ENCODE peak calls at places on chromosomes 3 and 15, in five cellular contexts. G is stomach, W is SK-N-SH, I is psoas muscle, D is spleen. F is an unnamed sample.
A peak's percentile ranks its signal among the peaks of the same experiment; 100 is the strongest.

GRCh38 chr15:75367913-75368688 is at the start of gene MAN2C1:
- DNase-seq in I (peak; percentile 94), G (peak; percentile 98), W (peak; percentile 96), D (peak; percentile 99), F (peak; percentile 99)

GRCh38 chr3:40079203-40079844 is 230.2 kb upstream of the EIF1B start:
- DNase-seq in D (no peak), W (no peak), I (no peak), G (no peak), F (no peak)

GRCh38 chr15:49415638-49416037 is 7.4 kb upstream of the FGF7 start:
- DNase-seq in G (no peak), I (no peak), W (no peak), D (no peak), F (no peak)

GRCh38 chr15:51139091-51139490 is 44.4 kb upstream of the TNFAIP8L3 start:
- DNase-seq in I (no peak), W (no peak), G (no peak), D (no peak), F (no peak)

GRCh38 chr3:25783661-25784512 is 644 bp upstream of the NGLY1 start:
- DNase-seq in W (no peak), G (peak; percentile 57), I (no peak), D (peak; percentile 95), F (no peak)

GRCh38 chr3:140715035-140715434 is 37.2 kb downstream of the TRIM42 start:
- DNase-seq in I (no peak), G (no peak), W (no peak), D (no peak), F (peak; percentile 36)

GRCh38 chr15:92797168-92798052 is 102.7 kb upstream of the CHD2 start:
- DNase-seq in W (peak; percentile 62), G (no peak), I (no peak), D (no peak), F (no peak)

GRCh38 chr3:160343132-160343531 is 55.9 kb downstream of the IFT80 start:
- DNase-seq in I (no peak), G (no peak), W (peak; percentile 5), D (no peak), F (no peak)

GRCh38 chr3:157700405-157700804 is 197.2 kb upstream of the VEPH1 start:
- DNase-seq in I (no peak), G (no peak), D (no peak), W (no peak), F (no peak)

GRCh38 chr15:31341501-31342195 is 15.0 kb downstream of the KLF13 start:
- DNase-seq in W (no peak), G (no peak), I (no peak), D (peak; percentile 39), F (no peak)

GRCh38 chr3:120567370-120568197 is 28.6 kb upstream of the NDUFB4 start:
- DNase-seq in D (no peak), G (no peak), W (peak; percentile 63), I (no peak), F (no peak)

GRCh38 chr3:14773281-14773680 is 45.5 kb upstream of the FGD5 start:
- DNase-seq in D (no peak), G (no peak), W (no peak), I (no peak), F (no peak)

GRCh38 chr15:88894348-88894818 is 961 bp downstream of the HAPLN3 start:
- DNase-seq in I (peak; percentile 64), G (peak; percentile 76), W (peak; percentile 80), D (peak; percentile 91), F (peak; percentile 79)

GRCh38 chr3:31504230-31504629 is 28.5 kb upstream of the STT3B start:
- DNase-seq in I (no peak), D (no peak), W (no peak), G (no peak), F (no peak)

DNA sequence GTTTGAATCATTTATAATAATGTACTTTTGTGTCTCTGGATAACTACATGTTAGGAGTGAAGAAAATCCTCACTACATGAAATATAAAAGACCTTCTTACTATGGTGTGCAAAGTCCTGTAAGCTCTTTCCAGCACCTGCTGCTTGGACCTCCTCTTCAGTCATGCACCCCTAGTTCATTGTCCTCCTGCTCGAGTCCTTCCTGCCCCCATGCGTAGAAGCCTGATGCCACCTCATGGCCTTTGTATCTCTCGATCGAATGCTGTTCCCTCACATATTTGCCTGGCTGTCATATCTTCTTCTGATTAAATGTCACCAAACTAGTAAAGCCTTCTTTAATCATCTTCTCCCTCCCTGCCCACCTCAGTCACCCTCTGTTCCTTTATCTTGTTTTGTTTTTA is 49.9 kb upstream of the SUCLG2 start:
- DNase-seq in D (no peak), W (no peak), G (no peak), I (no peak), F (no peak)
- TF ChIP-seq CTCF in D (no peak), W (no peak), G (no peak), I (no peak), F (no peak)

GRCh38 chr3:42491876-42492507 is 10.5 kb upstream of the VIPR1 start:
- DNase-seq in D (no peak), I (no peak), W (no peak), G (peak; percentile 33), F (no peak)

GRCh38 chr3:42493126-42493797 is 9.2 kb upstream of the VIPR1 start:
- DNase-seq in G (peak; percentile 9), D (no peak), I (no peak), W (no peak), F (no peak)

GRCh38 chr3:42493798-42494151 is 8.7 kb upstream of the VIPR1 start:
- DNase-seq in W (no peak), D (no peak), I (no peak), G (peak; percentile 23), F (no peak)

GRCh38 chr3:42490243-42490642 is 12.2 kb upstream of the VIPR1 start:
- DNase-seq in D (no peak), G (peak; percentile 97), W (no peak), I (no peak), F (no peak)

DNA sequence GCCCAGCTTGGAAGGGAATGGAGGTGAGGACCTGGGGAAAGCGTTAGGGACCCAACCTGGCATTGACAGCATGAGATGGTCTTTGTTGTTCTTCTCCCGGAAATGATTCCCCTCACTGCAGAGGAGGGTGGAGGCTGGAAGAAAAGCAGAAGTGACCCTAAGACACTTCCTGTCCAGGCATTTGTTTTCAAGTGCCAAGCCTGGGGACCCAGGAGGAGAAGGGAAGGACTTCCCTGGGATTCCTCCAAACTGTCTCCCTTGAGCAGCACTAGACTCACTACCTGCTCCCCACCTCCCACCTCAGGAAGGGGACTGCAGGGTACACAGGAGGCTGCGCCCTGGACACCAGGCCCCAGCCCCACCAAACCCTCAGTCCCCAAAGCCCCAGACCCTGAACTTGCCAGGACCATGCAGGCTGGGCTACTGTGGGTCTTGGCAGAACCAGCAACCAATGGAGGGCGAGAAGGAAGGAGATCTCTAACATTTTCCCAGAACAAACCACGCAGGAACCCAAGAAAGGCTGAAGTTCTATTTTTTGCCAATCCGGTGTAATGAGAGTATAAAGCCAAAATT is 9.8 kb upstream of the VIPR1 start:
- DNase-seq in G (no peak), I (no peak), W (no peak), D (no peak), F (no peak)
- H3K4me1 ChIP-seq in G (peaks cover 49% of the 10 kb centered on the region), I (peaks cover 4% of the 10 kb centered on the region), W (peaks cover 5% of the 10 kb centered on the region), D (peaks cover 15% of the 10 kb centered on the region), F (peaks cover 12% of the 10 kb centered on the region)

GRCh38 chr3:101163554-101163953 is 156.8 kb downstream of the IMPG2 start:
- DNase-seq in D (no peak), I (no peak), G (no peak), W (no peak), F (no peak)
- H3K9me3 ChIP-seq in D (no peaks in the 10 kb centered on the region), I (no peaks in the 10 kb centered on the region), G (no peaks in the 10 kb centered on the region), W (no peaks in the 10 kb centered on the region), F (no peaks in the 10 kb centered on the region)

GRCh38 chr3:10287936-10288574 is 4.7 kb downstream of the GHRL start:
- DNase-seq in D (no peak), I (no peak), W (no peak), G (no peak), F (no peak)

GRCh38 chr3:10285307-10285706 is 7.4 kb downstream of the GHRL start:
- DNase-seq in G (no peak), D (no peak), I (no peak), W (no peak), F (no peak)

GRCh38 chr3:10285742-10286524 is 6.8 kb downstream of the GHRL start:
- DNase-seq in W (no peak), G (no peak), I (no peak), D (no peak), F (no peak)

GRCh38 chr3:10288575-10288960 is 4.2 kb downstream of the GHRL start:
- DNase-seq in D (no peak), W (no peak), G (no peak), I (no peak), F (no peak)

GRCh38 chr3:10286596-10287295 is 6.0 kb downstream of the GHRL start:
- DNase-seq in I (no peak), W (peak; percentile 76), G (no peak), D (no peak), F (no peak)
- TF ChIP-seq CTCF in I (no peak), W (peak; percentile 77), G (peak; percentile 13), D (peak; percentile 61), F (no peak)

GRCh38 chr3:188052229-188052965 is 101.6 kb upstream of the LPP start:
- DNase-seq in I (peak; percentile 78), G (peak; percentile 43), D (no peak), W (no peak), F (peak; percentile 62)

GRCh38 chr3:188052966-188053340 is 101.0 kb upstream of the LPP start:
- DNase-seq in G (no peak), D (no peak), W (no peak), I (no peak), F (no peak)

GRCh38 chr3:188055388-188055787 is 98.6 kb upstream of the LPP start:
- DNase-seq in D (no peak), G (no peak), I (no peak), W (no peak), F (no peak)

GRCh38 chr3:188051801-188052228 is 102.1 kb upstream of the LPP start:
- DNase-seq in I (peak; percentile 58), W (no peak), G (no peak), D (no peak), F (peak; percentile 51)

DNA sequence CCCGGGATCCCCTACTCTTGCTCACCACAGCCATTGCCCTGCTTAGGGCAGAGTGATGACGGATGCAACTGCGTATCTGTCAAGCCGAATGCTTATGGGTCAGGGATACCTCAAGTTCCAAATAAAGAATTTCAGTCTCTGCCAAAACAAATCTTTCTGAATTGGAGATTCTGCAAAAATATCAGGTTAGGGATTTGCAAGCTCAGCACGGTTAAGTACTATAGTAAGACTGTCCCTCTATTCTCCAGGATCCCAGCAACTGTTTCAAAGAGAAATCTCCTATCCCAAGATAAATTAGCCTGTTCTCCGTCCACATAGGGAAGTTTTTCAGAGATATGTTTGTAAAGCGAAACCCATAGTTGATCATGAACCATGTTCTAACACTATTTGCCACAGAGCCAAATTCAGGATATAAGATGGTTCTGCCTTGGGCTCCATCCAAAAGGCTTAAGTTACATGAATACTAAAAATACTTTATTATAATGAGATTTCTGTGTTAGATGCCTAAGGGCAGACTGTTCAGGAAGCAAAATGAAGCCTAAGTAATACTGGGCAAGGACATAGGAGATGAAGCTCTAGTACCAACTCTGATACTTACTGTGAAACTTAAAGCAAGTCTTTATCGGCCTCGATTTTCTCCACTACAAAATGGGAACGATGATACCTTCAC is 100.1 kb upstream of the LPP start:
- DNase-seq in D (no peak), G (no peak), W (no peak), I (no peak), F (no peak)
- H3K4me1 ChIP-seq in D (peaks cover 11% of the 10 kb centered on the region), G (peaks cover 43% of the 10 kb centered on the region), W (no peaks in the 10 kb centered on the region), I (peaks cover 19% of the 10 kb centered on the region), F (no peaks in the 10 kb centered on the region)

F was measured in mucosa of descending colon.